ENCODE peak calls at places on chromosomes 3 and 15, in eight cellular contexts. I is testis; O is GM12865; R is aorta; P is CD8-positive, alpha-beta memory T cell; F is IMR-90; D is H7; C is uterus. S is an unnamed sample.

GRCh38 chr15:98719169-98719515 is 70.8 kb downstream of the IGF1R start:
- DNase-seq in I (no peak), O (no peak), R (no peak), P (no peak), F (no peak), D (no peak), C (no peak), S (no peak)

GRCh38 chr15:56385908-56386307 is 20.7 kb downstream of the TEX9 start:
- DNase-seq in I (no peak), O (no peak), R (no peak), P (no peak), F (no peak), D (no peak), C (no peak), S (no peak)

GRCh38 chr15:61654918-61655317 is 405.3 kb downstream of the VPS13C start:
- DNase-seq in I (peak), O (no peak), R (no peak), P (no peak), F (no peak), D (no peak), C (peak), S (no peak)

GRCh38 chr3:190575441-190576190 is 61.7 kb downstream of the IL1RAP start:
- DNase-seq in I (no peak), O (no peak), R (no peak), P (no peak), F (no peak), D (no peak), C (no peak), S (no peak)

GRCh38 chr3:36815375-36815774 is 51.0 kb upstream of the DCLK3 start:
- DNase-seq in I (no peak), O (no peak), R (no peak), P (no peak), F (no peak), D (no peak), C (no peak), S (no peak)

GRCh38 chr3:155131104-155131503 is 51.0 kb downstream of the MME start:
- DNase-seq in I (no peak), O (peak), R (no peak), P (no peak), F (peak), D (no peak), C (no peak), S (no peak)

GRCh38 chr3:143001034-143001368 is 369 bp upstream of the U2SURP start:
- DNase-seq in I (no peak), O (peak), R (no peak), P (no peak), F (no peak), D (no peak), C (no peak), S (no peak)

GRCh38 chr3:90102146-90102545 is 994.7 kb downstream of the EPHA3 start:
- DNase-seq in I (no peak), O (no peak), R (no peak), P (no peak), F (no peak), D (no peak), C (no peak), S (no peak)

GRCh38 chr3:85193565-85193964 is 234.8 kb downstream of the CADM2 start:
- DNase-seq in I (no peak), O (no peak), R (no peak), P (no peak), F (no peak), D (no peak), C (no peak), S (no peak)

GRCh38 chr3:18649666-18650363 is 224.7 kb upstream of the SATB1 start:
- DNase-seq in I (no peak), O (peak), R (no peak), P (no peak), F (no peak), D (no peak), C (no peak), S (no peak)

GRCh38 chr15:55775316-55775715 is 32.4 kb upstream of the PRTG start:
- DNase-seq in I (no peak), O (no peak), R (no peak), P (no peak), F (no peak), D (no peak), C (no peak), S (no peak)

GRCh38 chr15:51443282-51443914 is 101.9 kb downstream of the GLDN start:
- DNase-seq in I (no peak), O (no peak), R (no peak), P (no peak), F (no peak), D (no peak), C (no peak), S (no peak)

GRCh38 chr3:15979490-15979889 is 181.7 kb upstream of the ANKRD28 start:
- DNase-seq in I (no peak), O (no peak), R (no peak), P (no peak), F (no peak), D (no peak), C (no peak), S (no peak)

GRCh38 chr15:86505951-86506350 is 426.3 kb downstream of the AGBL1 start:
- DNase-seq in I (no peak), O (no peak), R (no peak), P (no peak), F (no peak), D (no peak), C (no peak), S (no peak)

GRCh38 chr15:74809951-74810350 is 2.7 kb upstream of the LMAN1L start:
- DNase-seq in I (no peak), O (no peak), R (no peak), P (no peak), F (peak), D (no peak), C (no peak), S (no peak)

GRCh38 chr15:95709959-95710695 is 620.4 kb upstream of the NR2F2 start:
- DNase-seq in I (no peak), O (no peak), R (no peak), P (no peak), F (no peak), D (no peak), C (no peak), S (no peak)

GRCh38 chr3:4734454-4734853 is 241.3 kb downstream of the ITPR1 start:
- DNase-seq in I (no peak), O (no peak), R (no peak), P (no peak), F (no peak), D (no peak), C (no peak), S (no peak)

GRCh38 chr3:42747581-42747980 is 25.5 kb downstream of the CCDC13 start:
- DNase-seq in I (no peak), O (no peak), R (no peak), P (no peak), F (no peak), D (no peak), C (no peak), S (no peak)

GRCh38 chr3:13598926-13599886 is 50.3 kb downstream of the FBLN2 start:
- DNase-seq in I (no peak), O (no peak), R (no peak), P (no peak), F (peak), D (peak), C (no peak), S (no peak)

GRCh38 chr3:63807901-63808589 is 11.1 kb upstream of the C3orf49 start:
- DNase-seq in I (no peak), O (no peak), R (no peak), P (no peak), F (no peak), D (no peak), C (no peak), S (no peak)

GRCh38 chr3:63202529-63202928 is 75.6 kb upstream of the SYNPR start:
- DNase-seq in I (no peak), O (no peak), R (no peak), P (no peak), F (no peak), D (no peak), C (no peak), S (no peak)

GRCh38 chr15:51724673-51725072 is 12.8 kb downstream of the LYSMD2 start:
- DNase-seq in I (no peak), O (no peak), R (no peak), P (no peak), F (no peak), D (peak), C (no peak), S (no peak)

GRCh38 chr3:97131476-97131875 is 317.1 kb downstream of the EPHA6 start:
- DNase-seq in I (no peak), O (no peak), R (no peak), P (no peak), F (no peak), D (no peak), C (no peak), S (no peak)

GRCh38 chr3:142595951-142596725 is at the start of gene PLS1:
- DNase-seq in I (peak), O (peak), R (peak), P (peak), F (peak), D (peak), C (peak), S (peak)

GRCh38 chr3:140238646-140239314 is 303.8 kb downstream of the CLSTN2 start:
- DNase-seq in I (no peak), O (no peak), R (no peak), P (no peak), F (no peak), D (no peak), C (no peak), S (no peak)

GRCh38 chr3:173902401-173902800 is 504.9 kb downstream of the NLGN1 start:
- DNase-seq in I (no peak), O (no peak), R (no peak), P (no peak), F (no peak), D (no peak), C (no peak), S (no peak)

GRCh38 chr3:179321585-179322322 is 1.1 kb upstream of the ZNF639 start:
- DNase-seq in I (peak), O (peak), R (no peak), P (no peak), F (peak), D (peak), C (peak), S (no peak)

GRCh38 chr3:54547051-54547450 is 380.8 kb downstream of the LRTM1 start:
- DNase-seq in I (no peak), O (no peak), R (no peak), P (no peak), F (no peak), D (no peak), C (no peak), S (no peak)

GRCh38 chr3:36332139-36332538 is 48.2 kb upstream of the STAC start:
- DNase-seq in I (no peak), O (no peak), R (no peak), P (no peak), F (no peak), D (no peak), C (no peak), S (no peak)

GRCh38 chr15:70584838-70585706 is 178.3 kb downstream of the UACA start:
- DNase-seq in I (peak), O (no peak), R (no peak), P (no peak), F (peak), D (peak), C (no peak), S (no peak)

GRCh38 chr15:57044072-57044702 is 125.7 kb downstream of the TCF12 start:
- DNase-seq in I (no peak), O (no peak), R (no peak), P (no peak), F (no peak), D (no peak), C (no peak), S (no peak)

GRCh38 chr15:25790003-25790660 is 73.0 kb downstream of the ATP10A start:
- DNase-seq in I (peak), O (peak), R (no peak), P (no peak), F (peak), D (peak), C (peak), S (no peak)

GRCh38 chr3:163043074-163043473 is 1546.5 kb downstream of the OTOL1 start:
- DNase-seq in I (peak), O (no peak), R (no peak), P (no peak), F (peak), D (no peak), C (no peak), S (no peak)

GRCh38 chr3:23701711-23702110 is 104.0 kb upstream of the UBE2E1 start:
- DNase-seq in I (no peak), O (no peak), R (no peak), P (no peak), F (no peak), D (no peak), C (no peak), S (no peak)

GRCh38 chr3:42263354-42264346 is 2.3 kb downstream of the CCK start:
- DNase-seq in I (no peak), O (no peak), R (no peak), P (no peak), F (no peak), D (peak), C (no peak), S (no peak)

GRCh38 chr3:49864505-49864904 is 5.2 kb downstream of the CAMKV start:
- DNase-seq in I (no peak), O (no peak), R (no peak), P (no peak), F (no peak), D (no peak), C (no peak), S (no peak)

GRCh38 chr3:184815046-184815930 is 3.3 kb downstream of the VPS8 start:
- DNase-seq in I (no peak), O (no peak), R (no peak), P (no peak), F (peak), D (no peak), C (no peak), S (no peak)

GRCh38 chr15:41961014-41961518 is 11.3 kb downstream of the EHD4 start:
- DNase-seq in I (no peak), O (no peak), R (no peak), P (no peak), F (no peak), D (no peak), C (no peak), S (no peak)

GRCh38 chr3:84304214-84304613 is 654.6 kb upstream of the CADM2 start:
- DNase-seq in I (peak), O (no peak), R (no peak), P (no peak), F (no peak), D (no peak), C (no peak), S (no peak)

GRCh38 chr3:175668300-175668699 is 809.2 kb downstream of the NAALADL2 start:
- DNase-seq in I (no peak), O (no peak), R (no peak), P (no peak), F (peak), D (no peak), C (no peak), S (no peak)
- H3K4me3 ChIP-seq in I (no peak), O (no peak), R (no peak), P (no peak), F (no peak), D (no peak), C (no peak), S (no peak)

GRCh38 chr3:102142379-102143058 is 292.3 kb upstream of the ZPLD1 start:
- DNase-seq in I (no peak), O (no peak), R (no peak), P (no peak), F (no peak), D (no peak), C (no peak), S (no peak)

GRCh38 chr3:102140116-102140515 is 290.8 kb downstream of the NFKBIZ start:
- DNase-seq in I (no peak), O (no peak), R (no peak), P (no peak), F (no peak), D (no peak), C (no peak), S (no peak)

GRCh38 chr3:102141913-102142210 is 292.5 kb downstream of the NFKBIZ start:
- DNase-seq in I (no peak), O (no peak), R (no peak), P (no peak), F (no peak), D (no peak), C (no peak), S (no peak)

GRCh38 chr3:102143536-102143935 is 291.3 kb upstream of the ZPLD1 start:
- DNase-seq in I (no peak), O (no peak), R (no peak), P (no peak), F (no peak), D (no peak), C (no peak), S (no peak)

GRCh38 chr3:102141096-102141912 is 292.0 kb downstream of the NFKBIZ start:
- DNase-seq in I (no peak), O (no peak), R (no peak), P (no peak), F (peak), D (no peak), C (no peak), S (no peak)
- H3K4me3 ChIP-seq in I (no peak), O (no peak), R (no peak), P (no peak), F (no peak), D (no peak), C (no peak), S (no peak)

GRCh38 chr15:89089316-89090230 is 1.3 kb downstream of the ABHD2 start:
- DNase-seq in I (no peak), O (no peak), R (no peak), P (no peak), F (no peak), D (no peak), C (no peak), S (no peak)
- H3K4me3 ChIP-seq in I (peak), O (peak), R (peak), P (peak), F (peak), D (no peak), C (peak), S (peak)

DNA sequence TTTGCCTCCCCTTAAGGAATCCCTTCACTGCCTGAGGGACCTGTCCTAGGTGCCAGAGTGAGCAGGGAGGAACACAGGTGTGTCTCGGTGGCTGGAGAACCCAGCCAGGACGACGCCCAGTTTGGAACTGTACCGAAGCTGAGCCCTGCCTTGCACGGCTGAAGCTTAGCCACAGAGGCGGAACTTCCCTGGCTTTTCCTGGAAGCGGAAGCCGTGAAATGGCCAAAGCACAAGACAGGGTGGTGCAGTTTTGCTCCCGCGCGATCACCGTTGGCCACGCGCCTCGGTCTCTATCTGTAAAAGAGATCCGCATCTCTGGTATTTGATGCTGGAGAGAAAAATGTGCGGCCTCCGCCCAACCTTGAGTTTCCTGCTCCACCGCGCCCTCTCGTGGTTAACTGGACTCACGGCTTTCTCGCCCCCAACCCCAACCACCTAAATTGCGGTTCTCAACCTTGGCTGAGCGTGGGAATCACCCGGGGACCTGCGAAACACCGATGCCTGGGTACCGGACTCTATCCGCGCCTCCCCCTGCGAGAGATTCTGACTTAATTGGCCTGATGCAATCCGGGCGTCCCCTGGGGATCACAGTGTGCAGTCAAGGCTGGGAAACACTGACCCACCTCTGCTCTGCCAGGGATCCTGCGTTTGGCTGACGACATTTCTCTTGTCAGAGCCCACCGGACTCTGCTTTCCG is 70.7 kb upstream of the ABHD2 start:
- DNase-seq in I (peak), O (peak), R (peak), P (peak), F (peak), D (peak), C (peak), S (peak)
- H3K4me3 ChIP-seq in I (peak), O (no peak), R (no peak), P (peak), F (peak), D (no peak), C (peak), S (peak)

GRCh38 chr15:69016021-69016595 is 1.6 kb downstream of the NOX5 start:
- DNase-seq in I (no peak), O (no peak), R (no peak), P (no peak), F (no peak), D (no peak), C (no peak), S (no peak)
- H3K4me3 ChIP-seq in I (no peak), O (no peak), R (no peak), P (no peak), F (no peak), D (no peak), C (no peak), S (no peak)

DNA sequence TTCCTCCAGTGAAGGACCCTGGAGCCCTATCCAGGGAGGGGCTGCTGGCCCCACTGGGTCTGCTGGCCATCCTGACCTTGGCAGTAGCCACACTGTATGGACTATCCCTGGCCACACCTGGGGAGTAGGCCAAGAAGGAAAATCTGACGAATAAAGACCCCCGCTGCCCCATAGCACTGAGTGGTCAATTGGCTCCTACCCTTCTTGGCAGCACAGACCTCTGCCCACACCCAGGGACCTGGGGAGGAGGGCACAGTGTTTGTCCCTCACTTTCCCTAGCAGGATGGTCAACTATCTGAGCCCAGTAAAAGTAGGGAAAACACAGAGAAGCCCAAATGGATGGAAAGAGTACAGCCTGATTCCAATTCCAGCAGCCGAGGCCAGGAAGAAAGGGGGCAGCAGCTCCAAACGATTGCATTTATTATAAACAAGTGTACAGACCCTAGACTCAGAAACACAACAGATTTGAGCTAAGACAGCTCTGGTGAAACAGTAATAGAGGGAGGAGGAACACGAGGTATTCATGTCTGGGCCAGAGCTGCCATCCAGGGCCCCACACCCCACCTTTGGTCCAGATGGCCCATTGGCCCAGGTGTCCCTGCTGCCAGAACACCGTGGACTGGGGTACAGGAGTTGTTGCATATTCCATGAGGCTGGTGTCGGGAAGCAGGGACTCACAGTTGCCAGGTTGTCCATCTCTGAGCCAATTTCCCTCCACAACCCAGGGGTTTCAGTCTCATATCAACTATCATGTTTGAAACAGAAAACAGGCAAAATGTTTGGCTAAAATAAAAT is 21.1 kb downstream of the ATRIP start:
- DNase-seq in I (no peak), O (no peak), R (no peak), P (no peak), F (no peak), D (no peak), C (no peak), S (no peak)
- H3K4me3 ChIP-seq in I (no peak), O (peak), R (no peak), P (peak), F (no peak), D (no peak), C (no peak), S (peak)

DNA sequence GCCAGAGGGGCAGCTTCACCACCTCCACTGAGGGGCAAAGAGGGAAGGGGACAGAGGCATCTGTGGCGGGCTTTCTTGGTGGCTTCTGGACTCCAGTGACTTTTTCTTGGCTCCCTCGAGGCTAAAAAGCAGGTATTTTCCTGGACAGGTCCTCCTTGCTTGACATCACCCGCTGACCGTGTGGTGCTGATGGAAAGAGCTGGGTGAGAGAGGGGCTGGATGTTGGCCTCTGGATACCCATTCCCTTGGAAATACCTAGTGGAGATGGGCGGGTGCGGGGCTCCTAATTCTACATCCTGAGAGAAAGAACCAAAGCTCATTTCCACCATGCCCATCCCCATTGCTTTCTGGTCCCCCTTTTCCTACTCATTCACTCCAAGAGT is 47.1 kb upstream of the TSEN2 start:
- DNase-seq in I (no peak), O (no peak), R (no peak), P (no peak), F (no peak), D (no peak), C (no peak), S (no peak)
- H3K4me3 ChIP-seq in I (no peak), O (no peak), R (no peak), P (no peak), F (no peak), D (no peak), C (no peak), S (no peak)

S was measured in effector memory CD4-positive, alpha-beta T cell.